ENCODE peak calls at places on chromosomes 6 and 20, in eight cellular contexts. One of them, this sample, is unnamed.

GRCh38 chr6:79313254-79313653 is 78.8 kb upstream of the HMGN3 start:
- DNase-seq in CD4-positive, alpha-beta T cell: no peak
- DNase-seq in heart left ventricle: no peak
- DNase-seq in effector memory CD4-positive, alpha-beta T cell: no peak
- DNase-seq in left ventricle myocardium inferior: no peak
- DNase-seq in fibroblast of lung: no peak
- DNase-seq in heart right ventricle: no peak
- DNase-seq in GM23248: no peak
- DNase-seq in this sample: no peak

GRCh38 chr6:358432-358831 is 33.1 kb upstream of the IRF4 start:
- DNase-seq in CD4-positive, alpha-beta T cell: no peak
- DNase-seq in heart left ventricle: no peak
- DNase-seq in effector memory CD4-positive, alpha-beta T cell: no peak
- DNase-seq in left ventricle myocardium inferior: no peak
- DNase-seq in fibroblast of lung: no peak
- DNase-seq in heart right ventricle: no peak
- DNase-seq in GM23248: no peak
- DNase-seq in this sample: no peak

GRCh38 chr6:77880501-77880900 is 227.7 kb downstream of the MEI4 start:
- DNase-seq in CD4-positive, alpha-beta T cell: no peak
- DNase-seq in heart left ventricle: no peak
- DNase-seq in effector memory CD4-positive, alpha-beta T cell: no peak
- DNase-seq in left ventricle myocardium inferior: no peak
- DNase-seq in fibroblast of lung: no peak
- DNase-seq in heart right ventricle: no peak
- DNase-seq in GM23248: peak
- DNase-seq in this sample: no peak

GRCh38 chr6:168359794-168360193 is 40.2 kb upstream of the DACT2 start:
- DNase-seq in CD4-positive, alpha-beta T cell: no peak
- DNase-seq in heart left ventricle: no peak
- DNase-seq in effector memory CD4-positive, alpha-beta T cell: no peak
- DNase-seq in left ventricle myocardium inferior: no peak
- DNase-seq in fibroblast of lung: no peak
- DNase-seq in heart right ventricle: no peak
- DNase-seq in GM23248: no peak
- DNase-seq in this sample: no peak

GRCh38 chr6:165321555-165322145 is 12.2 kb upstream of the C6orf118 start:
- DNase-seq in CD4-positive, alpha-beta T cell: no peak
- DNase-seq in heart left ventricle: no peak
- DNase-seq in effector memory CD4-positive, alpha-beta T cell: no peak
- DNase-seq in left ventricle myocardium inferior: no peak
- DNase-seq in fibroblast of lung: no peak
- DNase-seq in heart right ventricle: no peak
- DNase-seq in GM23248: no peak
- DNase-seq in this sample: no peak

GRCh38 chr6:119881416-119881815 is 531.9 kb upstream of the MAN1A1 start:
- DNase-seq in CD4-positive, alpha-beta T cell: no peak
- DNase-seq in heart left ventricle: no peak
- DNase-seq in effector memory CD4-positive, alpha-beta T cell: no peak
- DNase-seq in left ventricle myocardium inferior: no peak
- DNase-seq in fibroblast of lung: peak
- DNase-seq in heart right ventricle: no peak
- DNase-seq in GM23248: peak
- DNase-seq in this sample: no peak

GRCh38 chr6:46184114-46184513 is 13.3 kb upstream of the ENPP5 start:
- DNase-seq in CD4-positive, alpha-beta T cell: no peak
- DNase-seq in heart left ventricle: no peak
- DNase-seq in effector memory CD4-positive, alpha-beta T cell: no peak
- DNase-seq in left ventricle myocardium inferior: no peak
- DNase-seq in fibroblast of lung: peak
- DNase-seq in heart right ventricle: no peak
- DNase-seq in GM23248: peak
- DNase-seq in this sample: no peak

GRCh38 chr6:37115236-37115894 is 54.6 kb upstream of the PIM1 start:
- DNase-seq in CD4-positive, alpha-beta T cell: no peak
- DNase-seq in heart left ventricle: no peak
- DNase-seq in effector memory CD4-positive, alpha-beta T cell: no peak
- DNase-seq in left ventricle myocardium inferior: no peak
- DNase-seq in fibroblast of lung: peak
- DNase-seq in heart right ventricle: no peak
- DNase-seq in GM23248: peak
- DNase-seq in this sample: no peak

GRCh38 chr6:148890605-148891004 is 143.8 kb downstream of the UST start:
- DNase-seq in CD4-positive, alpha-beta T cell: no peak
- DNase-seq in heart left ventricle: no peak
- DNase-seq in effector memory CD4-positive, alpha-beta T cell: no peak
- DNase-seq in left ventricle myocardium inferior: no peak
- DNase-seq in fibroblast of lung: no peak
- DNase-seq in heart right ventricle: no peak
- DNase-seq in GM23248: peak
- DNase-seq in this sample: no peak

GRCh38 chr20:3843490-3843889 is 3.1 kb upstream of the MAVS start:
- DNase-seq in CD4-positive, alpha-beta T cell: no peak
- DNase-seq in heart left ventricle: no peak
- DNase-seq in effector memory CD4-positive, alpha-beta T cell: no peak
- DNase-seq in left ventricle myocardium inferior: no peak
- DNase-seq in fibroblast of lung: peak
- DNase-seq in heart right ventricle: no peak
- DNase-seq in GM23248: peak
- DNase-seq in this sample: no peak

GRCh38 chr6:81752969-81753708 is 658 bp upstream of the TENT5A start:
- DNase-seq in CD4-positive, alpha-beta T cell: peak
- DNase-seq in heart left ventricle: peak
- DNase-seq in effector memory CD4-positive, alpha-beta T cell: peak
- DNase-seq in left ventricle myocardium inferior: peak
- DNase-seq in fibroblast of lung: peak
- DNase-seq in heart right ventricle: peak
- DNase-seq in GM23248: peak
- DNase-seq in this sample: peak

GRCh38 chr6:74420221-74420620 is 724.2 kb downstream of the CD109 start:
- DNase-seq in CD4-positive, alpha-beta T cell: no peak
- DNase-seq in heart left ventricle: no peak
- DNase-seq in effector memory CD4-positive, alpha-beta T cell: no peak
- DNase-seq in left ventricle myocardium inferior: no peak
- DNase-seq in fibroblast of lung: no peak
- DNase-seq in heart right ventricle: no peak
- DNase-seq in GM23248: no peak
- DNase-seq in this sample: no peak

GRCh38 chr6:139219271-139219729 is 72.5 kb downstream of the TXLNB start:
- DNase-seq in CD4-positive, alpha-beta T cell: peak
- DNase-seq in heart left ventricle: peak
- DNase-seq in effector memory CD4-positive, alpha-beta T cell: peak
- DNase-seq in left ventricle myocardium inferior: peak
- DNase-seq in fibroblast of lung: peak
- DNase-seq in heart right ventricle: peak
- DNase-seq in GM23248: peak
- DNase-seq in this sample: peak

GRCh38 chr20:7410150-7410549 is 530.1 kb downstream of the HAO1 start:
- DNase-seq in CD4-positive, alpha-beta T cell: no peak
- DNase-seq in heart left ventricle: no peak
- DNase-seq in effector memory CD4-positive, alpha-beta T cell: no peak
- DNase-seq in left ventricle myocardium inferior: no peak
- DNase-seq in fibroblast of lung: no peak
- DNase-seq in heart right ventricle: no peak
- DNase-seq in GM23248: no peak
- DNase-seq in this sample: no peak

GRCh38 chr6:137777299-137778075 is 89.6 kb upstream of the TNFAIP3 start:
- DNase-seq in CD4-positive, alpha-beta T cell: no peak
- DNase-seq in heart left ventricle: no peak
- DNase-seq in effector memory CD4-positive, alpha-beta T cell: no peak
- DNase-seq in left ventricle myocardium inferior: no peak
- DNase-seq in fibroblast of lung: peak
- DNase-seq in heart right ventricle: no peak
- DNase-seq in GM23248: peak
- DNase-seq in this sample: no peak

GRCh38 chr6:129575378-129576118 is 134.4 kb downstream of the ARHGAP18 start:
- DNase-seq in CD4-positive, alpha-beta T cell: no peak
- DNase-seq in heart left ventricle: no peak
- DNase-seq in effector memory CD4-positive, alpha-beta T cell: no peak
- DNase-seq in left ventricle myocardium inferior: no peak
- DNase-seq in fibroblast of lung: peak
- DNase-seq in heart right ventricle: no peak
- DNase-seq in GM23248: peak
- DNase-seq in this sample: peak

GRCh38 chr20:10715035-10715434 is 41.2 kb upstream of the JAG1 start:
- DNase-seq in CD4-positive, alpha-beta T cell: no peak
- DNase-seq in heart left ventricle: no peak
- DNase-seq in effector memory CD4-positive, alpha-beta T cell: no peak
- DNase-seq in left ventricle myocardium inferior: no peak
- DNase-seq in fibroblast of lung: peak
- DNase-seq in heart right ventricle: no peak
- DNase-seq in GM23248: peak
- DNase-seq in this sample: no peak
- H3K27ac ChIP-seq in CD4-positive, alpha-beta T cell: no peak
- H3K27ac ChIP-seq in heart left ventricle: no peak
- H3K27ac ChIP-seq in effector memory CD4-positive, alpha-beta T cell: no peak
- H3K27ac ChIP-seq in left ventricle myocardium inferior: no peak
- H3K27ac ChIP-seq in fibroblast of lung: no peak
- H3K27ac ChIP-seq in heart right ventricle: no peak
- H3K27ac ChIP-seq in GM23248: no peak
- H3K27ac ChIP-seq in this sample: no peak

GRCh38 chr20:64079273-64080012 is at the start of gene RGS19:
- DNase-seq in CD4-positive, alpha-beta T cell: peak
- DNase-seq in heart left ventricle: peak
- DNase-seq in effector memory CD4-positive, alpha-beta T cell: peak
- DNase-seq in left ventricle myocardium inferior: peak
- DNase-seq in fibroblast of lung: peak
- DNase-seq in heart right ventricle: peak
- DNase-seq in GM23248: peak
- DNase-seq in this sample: peak
- H3K27ac ChIP-seq in CD4-positive, alpha-beta T cell: peak
- H3K27ac ChIP-seq in heart left ventricle: peak
- H3K27ac ChIP-seq in effector memory CD4-positive, alpha-beta T cell: peak
- H3K27ac ChIP-seq in left ventricle myocardium inferior: peak
- H3K27ac ChIP-seq in fibroblast of lung: peak
- H3K27ac ChIP-seq in heart right ventricle: peak
- H3K27ac ChIP-seq in GM23248: no peak
- H3K27ac ChIP-seq in this sample: peak

GRCh38 chr6:42659806-42660205 is 62.6 kb downstream of the PRPH2 start:
- DNase-seq in CD4-positive, alpha-beta T cell: no peak
- DNase-seq in heart left ventricle: no peak
- DNase-seq in effector memory CD4-positive, alpha-beta T cell: no peak
- DNase-seq in left ventricle myocardium inferior: no peak
- DNase-seq in fibroblast of lung: no peak
- DNase-seq in heart right ventricle: no peak
- DNase-seq in GM23248: no peak
- DNase-seq in this sample: no peak

GRCh38 chr6:42664718-42665117 is 57.7 kb downstream of the PRPH2 start:
- DNase-seq in CD4-positive, alpha-beta T cell: no peak
- DNase-seq in heart left ventricle: no peak
- DNase-seq in effector memory CD4-positive, alpha-beta T cell: no peak
- DNase-seq in left ventricle myocardium inferior: no peak
- DNase-seq in fibroblast of lung: no peak
- DNase-seq in heart right ventricle: no peak
- DNase-seq in GM23248: no peak
- DNase-seq in this sample: no peak

DNA sequence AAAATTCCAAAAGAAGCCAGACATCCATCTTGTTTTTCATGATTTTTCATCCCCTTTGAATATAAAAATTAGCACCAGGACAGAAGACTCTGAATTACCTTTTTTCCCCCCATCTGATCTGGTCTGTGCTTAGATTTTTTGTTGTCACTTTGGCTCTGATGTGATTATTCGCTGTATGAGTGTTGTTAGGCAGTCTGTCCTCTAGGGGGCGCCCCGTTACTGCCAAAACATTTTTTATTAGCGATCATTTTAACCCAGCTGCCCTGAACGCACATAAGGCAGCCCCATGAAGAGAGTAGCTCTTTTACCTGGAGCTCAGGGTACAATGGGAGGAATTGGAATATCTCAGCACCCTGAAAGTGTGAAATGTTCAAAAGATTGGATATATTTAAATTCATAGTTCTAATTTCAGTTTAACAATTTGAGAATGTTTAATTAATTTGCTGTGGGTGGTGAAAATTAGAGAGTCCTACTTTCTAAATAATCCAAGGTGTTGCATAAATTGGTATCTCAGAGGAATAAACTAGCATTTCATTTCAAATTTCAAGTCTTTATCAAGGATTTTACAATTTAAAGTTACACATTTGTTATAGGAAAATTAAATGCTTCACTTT is 60.8 kb downstream of the PRPH2 start:
- DNase-seq in CD4-positive, alpha-beta T cell: peak
- DNase-seq in heart left ventricle: peak
- DNase-seq in effector memory CD4-positive, alpha-beta T cell: peak
- DNase-seq in left ventricle myocardium inferior: peak
- DNase-seq in fibroblast of lung: peak
- DNase-seq in heart right ventricle: peak
- DNase-seq in GM23248: peak
- DNase-seq in this sample: peak
- H3K27ac ChIP-seq in CD4-positive, alpha-beta T cell: no peak
- H3K27ac ChIP-seq in heart left ventricle: no peak
- H3K27ac ChIP-seq in effector memory CD4-positive, alpha-beta T cell: no peak
- H3K27ac ChIP-seq in left ventricle myocardium inferior: no peak
- H3K27ac ChIP-seq in fibroblast of lung: no peak
- H3K27ac ChIP-seq in heart right ventricle: no peak
- H3K27ac ChIP-seq in GM23248: no peak
- H3K27ac ChIP-seq in this sample: no peak

DNA sequence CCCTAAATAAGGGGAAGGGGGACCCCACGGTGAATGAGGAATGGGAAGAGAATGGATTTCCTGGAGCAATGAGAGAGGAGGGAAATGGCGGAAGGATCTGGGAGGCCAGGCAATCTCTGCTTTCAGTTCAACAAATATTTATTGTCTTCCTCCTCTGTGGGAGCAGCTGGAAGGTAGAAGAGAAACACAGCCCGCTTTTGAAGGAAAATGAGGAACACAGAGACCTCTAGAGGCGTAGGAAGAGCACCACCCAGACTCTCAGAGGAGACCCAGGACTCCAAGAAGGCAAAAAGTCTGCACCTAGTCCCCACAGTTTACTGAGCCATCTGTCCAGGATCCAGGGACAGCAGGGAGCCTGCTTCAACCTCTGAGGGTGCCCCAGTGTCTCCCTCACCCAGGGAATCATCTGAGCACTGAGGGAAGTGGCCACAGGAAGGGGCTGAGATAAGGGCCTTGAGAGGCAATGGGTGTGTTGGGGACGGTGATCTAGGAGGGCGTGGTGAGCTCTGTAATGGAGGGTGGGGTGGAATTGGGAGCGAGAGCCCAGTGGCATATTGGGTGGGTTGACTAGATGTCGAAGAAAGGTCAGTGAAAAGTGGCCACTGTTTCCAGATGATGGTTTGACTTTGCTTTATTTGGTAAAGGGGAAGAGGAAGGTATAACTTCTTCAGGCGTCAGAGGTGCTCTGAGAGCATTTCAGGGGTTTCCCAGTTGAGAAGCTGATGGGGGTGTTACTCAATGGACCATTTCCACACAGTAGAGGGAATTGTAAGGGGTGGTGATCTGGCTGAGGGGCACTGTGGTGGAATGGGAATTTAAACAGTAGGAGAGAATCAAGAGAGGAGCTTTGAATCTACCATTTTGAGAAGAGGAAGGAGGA is 610 bp downstream of the PSORS1C1 start:
- DNase-seq in CD4-positive, alpha-beta T cell: no peak
- DNase-seq in heart left ventricle: no peak
- DNase-seq in effector memory CD4-positive, alpha-beta T cell: no peak
- DNase-seq in left ventricle myocardium inferior: no peak
- DNase-seq in fibroblast of lung: peak
- DNase-seq in heart right ventricle: no peak
- DNase-seq in GM23248: peak
- DNase-seq in this sample: no peak
- H3K27ac ChIP-seq in CD4-positive, alpha-beta T cell: no peak
- H3K27ac ChIP-seq in heart left ventricle: peak
- H3K27ac ChIP-seq in effector memory CD4-positive, alpha-beta T cell: no peak
- H3K27ac ChIP-seq in left ventricle myocardium inferior: peak
- H3K27ac ChIP-seq in fibroblast of lung: peak
- H3K27ac ChIP-seq in heart right ventricle: peak
- H3K27ac ChIP-seq in GM23248: peak
- H3K27ac ChIP-seq in this sample: no peak